ENCODE peak calls at places on chromosomes 12 and 14, in seven cellular contexts. R is effector memory CD4-positive, alpha-beta T cell; M is A549; F is coronary artery; P is left lung; N is fibroblast of lung; E is sigmoid colon. S is an unnamed sample.

GRCh38 chr12:94207467-94208432 is 59.4 kb downstream of the PLXNC1 start:
- DNase-seq in R (peak), M (no peak), F (no peak), P (no peak), N (peak), E (no peak), S (no peak)

GRCh38 chr14:80965041-80965440 is 9.6 kb downstream of the TSHR start:
- DNase-seq in R (no peak), M (no peak), F (no peak), P (no peak), N (no peak), E (no peak), S (no peak)

GRCh38 chr14:34826661-34827060 is 48.5 kb downstream of the BAZ1A start:
- DNase-seq in R (no peak), M (no peak), F (no peak), P (no peak), N (peak), E (no peak), S (no peak)

GRCh38 chr14:29627141-29627540 is 300.5 kb downstream of the PRKD1 start:
- DNase-seq in R (no peak), M (no peak), F (no peak), P (no peak), N (peak), E (no peak), S (no peak)

GRCh38 chr12:49028666-49029275 is 10.2 kb upstream of the PRKAG1 start:
- DNase-seq in R (no peak), M (no peak), F (no peak), P (no peak), N (no peak), E (no peak), S (no peak)

GRCh38 chr12:66127695-66128094 is 2.9 kb downstream of the LLPH start:
- DNase-seq in R (no peak), M (no peak), F (no peak), P (no peak), N (peak), E (no peak), S (no peak)

GRCh38 chr12:43655586-43655985 is 103.0 kb downstream of the PUS7L start:
- DNase-seq in R (no peak), M (no peak), F (no peak), P (no peak), N (peak), E (no peak), S (no peak)

GRCh38 chr14:89588016-89588415 is 171.0 kb upstream of the FOXN3 start:
- DNase-seq in R (no peak), M (no peak), F (no peak), P (no peak), N (no peak), E (no peak), S (no peak)

GRCh38 chr12:1915082-1915968 is 3.1 kb downstream of the CACNA2D4 start:
- DNase-seq in R (no peak), M (no peak), F (peak), P (peak), N (no peak), E (peak), S (no peak)

GRCh38 chr14:100780246-100780645 is 45.7 kb upstream of the MEG3 start:
- DNase-seq in R (no peak), M (no peak), F (no peak), P (no peak), N (no peak), E (peak), S (no peak)

GRCh38 chr12:14836336-14837210 is 6.8 kb downstream of the ART4 start:
- DNase-seq in R (no peak), M (peak), F (no peak), P (no peak), N (peak), E (no peak), S (no peak)

GRCh38 chr12:111122458-111122878 is 202.1 kb upstream of the MYL2 start:
- DNase-seq in R (no peak), M (no peak), F (no peak), P (no peak), N (no peak), E (no peak), S (no peak)

GRCh38 chr14:90632451-90632850 is 183.8 kb downstream of the TTC7B start:
- DNase-seq in R (no peak), M (no peak), F (no peak), P (no peak), N (peak), E (no peak), S (no peak)

GRCh38 chr12:96164951-96165858 is 29.0 kb upstream of the ELK3 start:
- DNase-seq in R (no peak), M (no peak), F (no peak), P (no peak), N (no peak), E (no peak), S (no peak)

GRCh38 chr12:10310926-10311705 is 3.4 kb downstream of the KLRD1 start:
- DNase-seq in R (no peak), M (no peak), F (no peak), P (no peak), N (peak), E (no peak), S (no peak)

GRCh38 chr12:68779280-68779679 is 28.7 kb upstream of the MDM2 start:
- DNase-seq in R (no peak), M (no peak), F (no peak), P (no peak), N (no peak), E (no peak), S (no peak)

GRCh38 chr12:121534495-121535148 is 46.2 kb downstream of the KDM2B start:
- DNase-seq in R (peak), M (no peak), F (no peak), P (no peak), N (no peak), E (peak), S (no peak)

GRCh38 chr12:69569236-69569635 is 16.0 kb upstream of the CCT2 start:
- DNase-seq in R (no peak), M (no peak), F (no peak), P (no peak), N (peak), E (no peak), S (no peak)

GRCh38 chr14:97233319-97233980 is 436.3 kb downstream of the VRK1 start:
- DNase-seq in R (no peak), M (no peak), F (no peak), P (no peak), N (no peak), E (no peak), S (no peak)

GRCh38 chr12:74468401-74468800 is 69.2 kb upstream of the ATXN7L3B start:
- DNase-seq in R (no peak), M (no peak), F (no peak), P (no peak), N (no peak), E (no peak), S (no peak)

GRCh38 chr14:33259764-33260163 is 321.1 kb downstream of the NPAS3 start:
- DNase-seq in R (no peak), M (no peak), F (no peak), P (no peak), N (no peak), E (no peak), S (no peak)

GRCh38 chr14:68782091-68782981 is 10.5 kb downstream of the ZFP36L1 start:
- DNase-seq in R (peak), M (no peak), F (peak), P (no peak), N (no peak), E (peak), S (no peak)

GRCh38 chr12:124317400-124317799 is 22.5 kb downstream of the RFLNA start:
- DNase-seq in R (no peak), M (no peak), F (no peak), P (no peak), N (no peak), E (no peak), S (no peak)

DNA sequence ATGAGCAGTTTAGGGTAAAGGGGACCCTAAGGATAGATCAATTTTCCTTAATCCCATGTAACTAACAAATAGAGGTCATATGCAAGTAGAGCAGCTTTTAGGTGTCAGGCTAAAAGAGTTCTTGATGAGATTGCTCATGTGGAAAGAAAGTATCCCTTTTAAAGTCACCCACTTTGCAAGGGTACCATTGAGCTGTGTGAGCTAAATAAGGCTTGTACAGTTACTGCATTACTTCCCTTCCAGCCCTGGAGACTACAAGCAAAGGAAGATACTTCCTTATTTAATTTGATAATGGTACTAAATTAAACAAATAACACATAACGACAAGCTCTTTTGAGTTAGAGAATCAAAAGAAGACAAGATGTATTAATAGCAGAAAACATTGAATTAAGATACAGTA is 191.7 kb downstream of the TMX1 start:
- DNase-seq in R (no peak), M (no peak), F (no peak), P (no peak), N (no peak), E (no peak), S (no peak)
- H3K4me3 ChIP-seq in R (no peak), M (no peak), F (no peak), P (no peak), N (no peak), E (no peak), S (no peak)

DNA sequence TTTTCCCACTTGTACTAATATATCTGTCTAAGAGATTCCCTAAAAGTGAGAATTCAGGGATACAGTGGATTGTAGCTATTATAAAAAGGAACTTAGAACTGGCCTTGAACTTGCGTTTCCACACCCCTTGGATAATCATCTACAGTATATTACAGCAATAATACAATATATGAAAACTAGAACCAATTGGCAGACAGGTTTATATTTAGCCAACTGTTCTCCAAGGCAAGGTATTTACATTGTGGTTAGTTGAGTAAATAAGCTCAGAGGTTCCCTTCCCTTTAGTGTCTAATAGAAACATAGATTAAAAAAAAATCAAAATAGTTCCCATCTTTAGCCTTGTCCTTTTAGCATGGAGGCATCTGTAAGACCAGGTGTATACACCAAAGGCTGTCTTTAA is 42.1 kb downstream of the LIMA1 start:
- DNase-seq in R (no peak), M (peak), F (no peak), P (no peak), N (peak), E (no peak), S (no peak)
- H3K4me3 ChIP-seq in R (no peak), M (no peak), F (no peak), P (no peak), N (no peak), E (no peak), S (no peak)

GRCh38 chr12:56257071-56257470 is 1.1 kb downstream of the ANKRD52 start:
- DNase-seq in R (no peak), M (no peak), F (no peak), P (no peak), N (no peak), E (no peak), S (no peak)

GRCh38 chr12:56255671-56256070 is 2.5 kb downstream of the ANKRD52 start:
- DNase-seq in R (no peak), M (no peak), F (no peak), P (no peak), N (no peak), E (no peak), S (no peak)

GRCh38 chr12:56258068-56258819 is at the start of gene ANKRD52:
- DNase-seq in R (peak), M (peak), F (peak), P (peak), N (peak), E (peak), S (peak)

GRCh38 chr12:56257491-56258067 is 605 bp downstream of the ANKRD52 start:
- DNase-seq in R (no peak), M (peak), F (no peak), P (no peak), N (peak), E (no peak), S (no peak)

DNA sequence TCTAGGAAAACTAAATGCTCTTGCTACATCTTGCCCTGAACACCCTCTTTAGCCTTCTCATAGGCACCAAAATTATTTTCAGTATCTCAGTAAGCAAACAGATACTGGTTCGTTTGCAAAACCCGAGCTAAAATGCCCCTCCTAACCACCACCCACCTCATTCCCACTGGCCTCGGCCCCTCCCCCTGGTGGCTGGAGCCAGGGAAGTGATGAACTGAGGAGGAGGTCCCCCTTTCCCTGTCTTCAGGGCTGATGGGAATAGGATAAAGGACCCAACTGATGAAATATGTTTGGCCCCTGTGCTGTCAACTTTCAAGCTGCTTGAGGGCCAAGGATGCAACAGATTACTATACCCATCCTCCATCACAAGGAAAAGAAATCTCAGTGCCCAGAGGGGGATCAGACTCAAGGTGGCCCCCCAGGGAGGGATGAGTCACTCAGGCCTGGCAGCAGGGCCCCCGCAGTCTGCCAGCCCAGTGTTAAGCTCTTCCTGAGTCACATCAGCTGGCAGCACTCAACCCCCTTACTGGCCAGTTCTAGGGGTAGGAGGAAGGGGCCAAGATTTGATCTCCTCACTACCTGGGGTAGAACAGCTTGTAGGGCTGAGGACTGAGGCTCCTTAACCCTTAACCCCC is 1.7 kb downstream of the ANKRD52 start:
- DNase-seq in R (no peak), M (no peak), F (no peak), P (no peak), N (peak), E (no peak), S (no peak)
- H3K4me3 ChIP-seq in R (no peak), M (peak), F (peak), P (no peak), N (peak), E (no peak), S (no peak)

GRCh38 chr12:113332688-113333087 is 2.2 kb downstream of the SLC8B1 start:
- DNase-seq in R (no peak), M (no peak), F (no peak), P (no peak), N (no peak), E (no peak), S (no peak)
- H3K4me3 ChIP-seq in R (no peak), M (no peak), F (peak), P (peak), N (no peak), E (no peak), S (peak)

DNA sequence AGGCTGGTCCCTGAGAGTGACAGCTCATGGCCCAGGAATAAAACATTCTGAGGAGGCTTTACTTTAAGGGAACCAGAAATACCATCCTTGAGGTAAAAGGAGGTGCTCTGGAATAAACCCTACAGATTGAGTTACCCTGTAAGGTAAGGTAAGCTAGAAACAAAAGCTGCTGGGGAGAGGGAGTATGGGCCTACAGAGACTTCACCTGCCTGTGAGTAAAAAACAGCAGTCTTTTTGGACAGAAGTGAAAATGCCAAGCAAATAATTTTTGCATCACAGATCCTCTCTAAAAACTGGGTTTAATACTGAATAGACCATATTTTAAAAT is 41.2 kb downstream of the CORO1C start:
- DNase-seq in R (no peak), M (no peak), F (no peak), P (no peak), N (no peak), E (no peak), S (no peak)
- H3K4me3 ChIP-seq in R (no peak), M (no peak), F (peak), P (no peak), N (peak), E (no peak), S (no peak)

DNA sequence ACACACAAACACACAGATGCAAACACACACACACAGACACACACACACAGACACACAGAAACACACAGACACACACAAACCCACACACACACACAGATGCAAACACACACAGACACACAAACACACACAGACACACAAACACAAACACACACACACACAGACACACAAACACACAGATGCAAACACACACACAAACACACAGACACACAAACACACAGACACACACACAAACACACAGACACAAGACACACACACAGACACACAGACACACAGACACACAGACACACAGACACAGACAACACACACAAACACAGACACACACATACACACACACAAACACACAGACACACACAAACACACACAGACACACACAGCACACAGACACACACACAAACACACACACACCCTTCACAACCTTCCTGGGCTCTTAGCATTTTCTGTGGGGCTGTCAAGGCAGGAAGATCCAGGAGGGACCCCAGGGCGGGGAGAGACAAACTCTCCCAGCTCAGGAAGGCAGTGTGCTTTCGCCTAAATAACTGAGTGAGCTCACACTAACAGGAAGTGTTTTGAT is 24.2 kb upstream of the INF2 start:
- DNase-seq in R (no peak), M (no peak), F (no peak), P (no peak), N (no peak), E (no peak), S (no peak)
- H3K4me3 ChIP-seq in R (peak), M (no peak), F (no peak), P (no peak), N (no peak), E (no peak), S (no peak)

GRCh38 chr12:53744730-53745129 is 7.0 kb downstream of the CISTR start:
- DNase-seq in R (no peak), M (no peak), F (no peak), P (no peak), N (no peak), E (no peak), S (no peak)
- H3K4me3 ChIP-seq in R (no peak), M (no peak), F (no peak), P (no peak), N (no peak), E (no peak), S (no peak)

GRCh38 chr12:89701606-89702206 is 6.9 kb downstream of the ATP2B1 start:
- DNase-seq in R (no peak), M (peak), F (no peak), P (no peak), N (no peak), E (no peak), S (no peak)

GRCh38 chr12:89704457-89704856 is 4.2 kb downstream of the ATP2B1 start:
- DNase-seq in R (no peak), M (no peak), F (no peak), P (no peak), N (no peak), E (no peak), S (no peak)

GRCh38 chr12:89706551-89707348 is 1.9 kb downstream of the ATP2B1 start:
- DNase-seq in R (no peak), M (peak), F (no peak), P (peak), N (peak), E (peak), S (peak)

GRCh38 chr12:89702503-89702902 is 6.1 kb downstream of the ATP2B1 start:
- DNase-seq in R (no peak), M (no peak), F (no peak), P (no peak), N (no peak), E (no peak), S (no peak)

DNA sequence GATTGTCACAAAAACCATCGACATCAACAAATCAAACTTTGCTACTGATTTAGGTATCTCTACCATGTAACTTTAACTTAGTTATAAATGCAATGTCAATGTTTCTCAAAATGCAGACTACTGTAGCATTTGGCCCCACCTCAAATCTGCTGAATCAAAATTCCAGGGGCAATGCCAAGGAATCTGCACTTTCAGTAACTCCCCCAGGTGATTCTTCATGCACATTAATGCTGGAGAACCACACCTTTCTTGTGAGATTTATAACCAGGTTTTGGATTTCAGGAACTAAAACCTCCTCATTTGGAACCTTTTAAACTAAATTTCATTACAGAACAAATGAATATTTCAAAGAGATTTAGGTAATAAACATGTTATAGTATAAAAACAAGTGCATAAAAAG is 4.9 kb downstream of the ATP2B1 start:
- DNase-seq in R (no peak), M (no peak), F (no peak), P (no peak), N (no peak), E (no peak), S (no peak)
- H3K4me3 ChIP-seq in R (no peak), M (no peak), F (no peak), P (no peak), N (no peak), E (no peak), S (no peak)

S was measured in pancreas.